ENCODE peak calls at places on chromosomes 7 and 10, in ten cellular contexts. M, S, A, K, L, G, D, X, J and P are unnamed samples.

GRCh38 chr7:38858281-38858884 is 50.6 kb downstream of the VPS41 start:
- DNase-seq in M (no peak), S (peak; percentile 51), A (peak; percentile 42), K (no peak), L (peak; percentile 60), G (peak; percentile 81), D (peak; percentile 39), X (peak; percentile 82), J (peak; percentile 53), P (no peak)

GRCh38 chr10:14374745-14375445 is 44.2 kb upstream of the FRMD4A start:
- DNase-seq in M (no peak), S (peak; percentile 84), A (no peak), K (no peak), L (no peak), G (peak; percentile 42), D (peak; percentile 84), X (no peak), J (no peak), P (no peak)

GRCh38 chr10:118592675-118593330 is 2.6 kb downstream of the PRLHR start:
- DNase-seq in M (no peak), S (no peak), A (no peak), K (no peak), L (no peak), G (no peak), D (no peak), X (no peak), J (no peak), P (no peak)

GRCh38 chr10:76774987-76775603 is 862.5 kb downstream of the KCNMA1 start:
- DNase-seq in M (no peak), S (no peak), A (no peak), K (no peak), L (no peak), G (no peak), D (no peak), X (no peak), J (no peak), P (no peak)

GRCh38 chr7:92609921-92610518 is 19.8 kb upstream of the FAM133B start:
- DNase-seq in M (no peak), S (no peak), A (no peak), K (peak; percentile 42), L (no peak), G (peak; percentile 37), D (no peak), X (peak; percentile 45), J (peak; percentile 41), P (peak; percentile 52)

GRCh38 chr10:131311661-131312260 is at the start of gene TCERG1L:
- DNase-seq in M (peak; percentile 60), S (no peak), A (no peak), K (no peak), L (peak; percentile 62), G (no peak), D (no peak), X (no peak), J (no peak), P (no peak)

GRCh38 chr7:94274828-94275227 is 119.9 kb upstream of the COL1A2 start:
- DNase-seq in M (no peak), S (no peak), A (no peak), K (no peak), L (no peak), G (no peak), D (no peak), X (no peak), J (no peak), P (no peak)

GRCh38 chr7:78254397-78255055 is 456.0 kb downstream of the PHTF2 start:
- DNase-seq in M (no peak), S (no peak), A (no peak), K (no peak), L (no peak), G (no peak), D (no peak), X (no peak), J (no peak), P (peak; percentile 92)

GRCh38 chr10:93718937-93719725 is 16.7 kb upstream of the FRA10AC1 start:
- DNase-seq in M (no peak), S (no peak), A (no peak), K (no peak), L (no peak), G (no peak), D (no peak), X (no peak), J (no peak), P (peak; percentile 30)

GRCh38 chr10:112059220-112059619 is 124.3 kb downstream of the GPAM start:
- DNase-seq in M (no peak), S (no peak), A (no peak), K (no peak), L (no peak), G (no peak), D (no peak), X (no peak), J (no peak), P (no peak)

GRCh38 chr10:15482168-15482567 is 111.1 kb upstream of the FAM171A1 start:
- DNase-seq in M (no peak), S (no peak), A (no peak), K (no peak), L (no peak), G (no peak), D (no peak), X (peak; percentile 50), J (no peak), P (no peak)

GRCh38 chr7:149385195-149385955 is 75.5 kb downstream of the ZNF777 start:
- DNase-seq in M (no peak), S (no peak), A (no peak), K (no peak), L (no peak), G (no peak), D (no peak), X (no peak), J (no peak), P (no peak)

GRCh38 chr7:1846331-1847065 is 176.4 kb downstream of the ELFN1 start:
- DNase-seq in M (no peak), S (no peak), A (no peak), K (no peak), L (no peak), G (no peak), D (no peak), X (no peak), J (no peak), P (no peak)

GRCh38 chr10:70260259-70260658 is 23.5 kb downstream of the NPFFR1 start:
- DNase-seq in M (no peak), S (no peak), A (no peak), K (no peak), L (no peak), G (no peak), D (no peak), X (no peak), J (no peak), P (no peak)

GRCh38 chr7:99571768-99572167 is 13.3 kb downstream of the ZNF655 start:
- DNase-seq in M (no peak), S (no peak), A (no peak), K (no peak), L (no peak), G (no peak), D (no peak), X (no peak), J (no peak), P (no peak)

GRCh38 chr7:11300231-11300630 is 326.6 kb downstream of the PHF14 start:
- DNase-seq in M (no peak), S (no peak), A (no peak), K (no peak), L (no peak), G (no peak), D (no peak), X (no peak), J (no peak), P (no peak)

DNA sequence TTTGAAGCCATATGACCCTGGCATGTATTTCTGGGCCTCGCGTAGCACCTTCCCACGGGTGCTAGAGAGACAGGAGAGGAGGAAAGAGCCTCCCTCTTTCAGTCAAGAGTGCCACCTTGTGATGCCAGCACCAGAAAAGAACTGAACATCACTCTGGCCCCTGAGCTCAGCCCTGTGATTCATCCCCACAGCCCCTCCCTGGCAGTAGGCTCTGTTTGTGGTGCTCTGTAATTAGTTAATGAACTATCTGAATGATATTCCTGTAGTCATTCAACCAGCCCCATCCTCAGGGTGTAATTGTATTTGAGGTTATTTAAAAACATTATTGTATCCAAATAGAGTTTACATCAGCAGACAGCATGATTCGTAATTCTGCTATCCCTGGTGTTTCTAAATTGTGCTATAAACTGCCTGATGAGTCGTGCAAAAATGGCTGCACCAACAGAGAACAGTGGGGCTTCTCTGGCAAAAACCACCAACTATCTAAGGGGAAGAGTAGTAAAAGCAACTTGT is 23.5 kb upstream of the TIAL1 start:
- DNase-seq in M (no peak), S (peak; percentile 22), A (peak; percentile 21), K (no peak), L (no peak), G (peak; percentile 56), D (peak; percentile 14), X (peak; percentile 72), J (peak; percentile 14), P (no peak)
- H2AFZ ChIP-seq in M (peak overlapping the region; percentile 82), S (peak overlapping the region; percentile 60), A (peak overlapping the region; percentile 53), K (no peak overlapping the region), L (no peak overlapping the region), G (peak overlapping the region; percentile 69), D (peak overlapping the region; percentile 9), X (peak overlapping the region; percentile 50), J (no peak overlapping the region), P (no peak overlapping the region)

DNA sequence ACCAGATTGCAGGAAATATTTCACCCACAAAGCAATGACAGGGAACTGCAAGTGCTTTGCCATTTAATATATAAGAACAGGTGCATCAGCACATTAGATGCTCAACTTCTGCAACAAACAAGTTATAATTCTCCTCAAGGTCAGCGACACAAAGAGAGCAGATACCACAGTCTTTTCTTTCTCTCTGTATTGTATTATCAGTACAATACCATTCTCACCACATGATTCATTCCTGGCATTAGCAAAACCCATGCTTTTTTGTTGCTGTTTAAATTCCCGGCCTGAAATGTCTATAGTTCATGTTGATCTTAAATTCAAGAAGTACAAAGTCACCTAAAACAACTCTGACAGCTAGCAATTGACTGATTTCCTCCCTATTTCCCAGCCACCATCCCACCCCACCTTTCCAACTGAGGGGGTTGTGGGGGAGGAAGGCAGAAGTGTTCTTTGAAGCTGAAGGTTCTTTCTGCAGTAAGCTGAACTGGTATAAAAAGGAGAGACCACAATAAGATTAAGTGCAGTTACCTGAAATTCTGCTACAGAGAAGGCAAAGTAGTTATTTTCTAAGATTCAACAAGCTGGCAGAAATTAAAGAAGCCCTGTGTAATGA is 111.9 kb upstream of the FEZF1 start:
- DNase-seq in M (no peak), S (peak; percentile 53), A (no peak), K (no peak), L (no peak), G (no peak), D (peak; percentile 39), X (no peak), J (no peak), P (no peak)
- H3K4me2 ChIP-seq in M (no peak overlapping the region), S (no peak overlapping the region), A (no peak overlapping the region), K (no peak overlapping the region), L (no peak overlapping the region), G (no peak overlapping the region), D (no peak overlapping the region), X (no peak overlapping the region), J (no peak overlapping the region), P (no peak overlapping the region)

GRCh38 chr10:90977855-90978486 is 57.1 kb upstream of the ANKRD1 start:
- DNase-seq in M (no peak), S (no peak), A (no peak), K (no peak), L (no peak), G (no peak), D (no peak), X (no peak), J (no peak), P (no peak)
- H2AFZ ChIP-seq in M (no peak overlapping the region), S (no peak overlapping the region), A (no peak overlapping the region), K (no peak overlapping the region), L (no peak overlapping the region), G (no peak overlapping the region), D (no peak overlapping the region), X (no peak overlapping the region), J (no peak overlapping the region), P (no peak overlapping the region)

GRCh38 chr7:70706204-70706603 is 425.7 kb upstream of the GALNT17 start:
- DNase-seq in M (no peak), S (no peak), A (no peak), K (no peak), L (no peak), G (no peak), D (no peak), X (no peak), J (no peak), P (no peak)
- H3K4me2 ChIP-seq in M (no peak overlapping the region), S (no peak overlapping the region), A (no peak overlapping the region), K (no peak overlapping the region), L (no peak overlapping the region), G (no peak overlapping the region), D (no peak overlapping the region), X (no peak overlapping the region), J (no peak overlapping the region), P (no peak overlapping the region)